ENCODE peak calls at places on chromosomes 2 and 18, in nine cellular contexts. A is tibial nerve, R is neural crest cell, J is WERI-Rb-1, V is lower lobe of right lung, B is cardiac muscle cell, K is GM10248, E is brain microvascular endothelial cell, W is NB4. Y is an unnamed sample.

GRCh38 chr2:207055254-207055653 is 110.5 kb downstream of the KLF7 start:
- DNase-seq in W (no peak), J (no peak), A (no peak), E (no peak), V (no peak), B (no peak), R (no peak), K (no peak), Y (no peak)

GRCh38 chr2:61943251-61943650 is 37.8 kb downstream of the COMMD1 start:
- DNase-seq in V (no peak), J (no peak), B (no peak), E (no peak), R (no peak), K (peak; percentile 29), W (no peak), A (no peak), Y (no peak)

GRCh38 chr2:79771530-79771929 is 258.7 kb downstream of the CTNNA2 start:
- DNase-seq in A (no peak), W (no peak), R (no peak), V (no peak), J (no peak), K (no peak), B (no peak), E (no peak), Y (no peak)

GRCh38 chr2:174561283-174562275 is 36.0 kb downstream of the WIPF1 start:
- DNase-seq in J (no peak), B (peak; percentile 79), K (no peak), W (no peak), E (no peak), A (no peak), V (no peak), R (no peak), Y (no peak)

GRCh38 chr2:207860685-207861084 is 91.0 kb upstream of the FZD5 start:
- DNase-seq in K (no peak), J (no peak), W (no peak), E (no peak), V (no peak), A (no peak), R (no peak), B (no peak), Y (no peak)

GRCh38 chr2:191386938-191387536 is 141.8 kb downstream of the MYO1B start:
- DNase-seq in E (peak; percentile 69), K (no peak), A (no peak), J (no peak), R (no peak), B (peak; percentile 66), W (no peak), V (no peak), Y (no peak)

GRCh38 chr18:76805221-76805620 is 17.1 kb upstream of the ZNF236 start:
- DNase-seq in B (peak; percentile 32), E (peak; percentile 39), W (peak; percentile 36), R (no peak), K (no peak), A (no peak), V (no peak), J (no peak), Y (no peak)

GRCh38 chr2:127570282-127571250 is 35.1 kb downstream of the MYO7B start:
- DNase-seq in A (no peak), K (no peak), W (no peak), E (peak; percentile 22), V (no peak), B (no peak), R (no peak), J (no peak), Y (no peak)

GRCh38 chr2:58035352-58035751 is 11.3 kb upstream of the VRK2 start:
- DNase-seq in K (no peak), A (no peak), J (no peak), E (no peak), B (no peak), W (no peak), V (no peak), R (no peak), Y (no peak)

GRCh38 chr2:118988706-118989105 is 46.7 kb downstream of the MARCO start:
- DNase-seq in V (no peak), K (no peak), W (no peak), R (no peak), B (no peak), E (no peak), J (no peak), A (no peak), Y (no peak)
- TF ChIP-seq CTCF in V (no peak), K (no peak), W (no peak), R (no peak), B (no peak), E (no peak), J (no peak), A (no peak), Y (no peak)

DNA sequence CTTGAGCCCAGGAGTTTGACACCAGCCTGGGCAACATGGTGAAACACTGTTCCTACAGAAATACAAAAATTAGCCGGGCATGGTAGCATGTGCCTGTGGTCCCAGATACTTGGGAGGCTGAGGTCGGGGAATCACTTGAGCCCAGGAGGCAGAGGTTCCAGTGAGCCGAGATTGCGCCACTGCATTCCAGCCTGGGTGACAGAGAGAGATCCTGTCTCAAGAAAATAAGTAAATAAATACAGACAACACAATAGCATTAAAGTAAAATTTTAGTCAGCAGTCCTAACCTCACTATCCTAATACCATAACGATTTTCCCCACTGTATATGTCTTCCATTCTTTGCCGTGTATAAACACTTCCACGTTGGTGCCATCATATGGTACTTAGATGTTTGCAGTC is 83.0 kb upstream of the MBOAT2 start:
- DNase-seq in J (no peak), R (no peak), B (no peak), K (no peak), A (no peak), W (no peak), V (no peak), E (no peak), Y (no peak)
- TF ChIP-seq CTCF in J (no peak), R (no peak), B (no peak), K (no peak), A (no peak), W (no peak), V (no peak), E (no peak), Y (no peak)

DNA sequence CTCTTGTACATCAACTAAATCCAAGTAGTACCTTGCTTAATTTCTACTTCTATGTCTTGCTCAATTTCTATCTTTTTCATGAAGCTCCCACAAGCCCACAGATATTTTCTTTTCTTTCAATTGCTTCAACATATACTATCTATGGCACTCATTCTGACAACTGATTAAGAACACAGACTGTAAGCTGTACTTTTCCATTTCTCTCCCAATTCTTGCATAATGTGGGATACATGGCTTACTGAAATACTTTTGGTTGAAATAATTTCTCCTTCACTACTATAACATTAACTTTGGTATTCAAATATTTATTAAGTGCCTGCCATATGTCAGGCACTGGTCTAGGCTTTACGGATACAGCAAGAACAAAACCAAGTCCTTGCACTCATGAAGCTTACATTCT is 84.8 kb downstream of the GORASP2 start:
- DNase-seq in B (peak; percentile 8), J (no peak), V (no peak), K (no peak), W (no peak), A (no peak), E (no peak), R (no peak), Y (no peak)
- TF ChIP-seq CTCF in B (no peak), J (no peak), V (no peak), K (no peak), W (no peak), A (no peak), E (no peak), R (no peak), Y (no peak)

GRCh38 chr2:186325827-186326535 is 160.1 kb upstream of the ZC3H15 start:
- DNase-seq in B (no peak), E (no peak), K (no peak), R (no peak), W (no peak), J (no peak), V (no peak), A (no peak), Y (no peak)
- TF ChIP-seq CTCF in B (no peak), E (no peak), K (no peak), R (no peak), W (no peak), J (no peak), V (no peak), A (no peak), Y (no peak)

GRCh38 chr2:149224458-149224857 is 105.9 kb upstream of the LYPD6 start:
- DNase-seq in V (no peak), W (no peak), E (no peak), A (no peak), J (no peak), B (no peak), R (no peak), K (no peak), Y (no peak)
- TF ChIP-seq CTCF in V (no peak), W (no peak), E (no peak), A (no peak), J (no peak), B (no peak), R (no peak), K (no peak), Y (no peak)

DNA sequence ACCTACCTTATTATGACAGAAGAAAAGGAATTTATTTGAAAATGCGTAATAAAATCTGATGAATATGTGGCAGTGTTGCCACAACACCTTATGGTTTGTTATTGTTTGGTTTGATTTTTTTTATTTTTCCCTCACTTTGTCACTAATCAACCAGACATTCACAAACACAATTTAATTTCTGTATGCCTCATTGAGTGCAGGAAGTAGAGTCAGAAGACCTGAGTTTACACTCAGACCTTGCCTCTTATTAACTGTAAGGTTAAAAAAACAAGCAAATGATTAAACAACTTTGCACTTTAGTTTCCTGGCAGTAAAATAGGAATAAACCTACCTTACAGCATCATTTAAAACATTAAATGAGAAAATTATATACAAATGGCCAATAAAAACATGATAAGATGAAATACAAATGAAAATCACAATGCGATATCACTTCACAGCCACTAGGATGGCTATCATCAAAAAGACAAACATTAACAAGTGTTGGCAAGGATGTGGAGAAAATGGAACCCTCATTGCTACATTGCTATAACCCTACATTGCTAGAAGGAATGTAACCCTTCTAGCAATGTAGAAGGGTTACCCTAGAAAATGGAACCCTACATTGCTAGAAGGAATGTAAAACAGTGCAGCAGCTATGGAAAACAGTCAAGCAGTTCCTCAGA is 3.3 kb downstream of the SESTD1 start:
- DNase-seq in R (no peak), K (no peak), E (no peak), J (no peak), B (no peak), V (no peak), A (no peak), W (no peak), Y (no peak)
- TF ChIP-seq CTCF in R (peak; percentile 45), K (no peak), E (no peak), J (no peak), B (no peak), V (no peak), A (no peak), W (no peak), Y (peak; percentile 26)

DNA sequence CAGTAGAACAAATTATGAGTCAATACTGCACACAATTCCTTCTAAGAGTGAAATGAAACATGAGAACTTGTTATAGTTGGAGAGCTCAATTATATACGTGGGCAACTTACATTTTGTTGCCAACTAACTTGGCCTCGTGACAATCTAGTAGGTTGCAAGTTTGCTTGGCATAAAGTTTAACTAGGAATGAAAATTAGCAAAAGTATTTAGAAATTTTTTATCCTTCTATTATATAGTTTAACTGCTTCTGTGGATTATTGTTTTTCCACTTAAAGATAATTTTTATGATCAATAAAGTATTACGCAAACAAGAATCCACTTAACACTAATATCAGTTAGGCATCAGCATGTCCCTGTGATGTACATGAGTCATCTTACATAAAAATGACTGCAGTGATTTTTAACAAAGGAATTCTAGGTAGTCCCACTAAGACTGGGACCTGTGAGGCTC is 41.1 kb downstream of the FAM124B start:
- DNase-seq in E (no peak), A (no peak), R (no peak), J (no peak), V (no peak), W (no peak), K (no peak), B (no peak), Y (no peak)
- TF ChIP-seq CTCF in E (no peak), A (no peak), R (no peak), J (no peak), V (no peak), W (no peak), K (no peak), B (no peak), Y (no peak)